ENCODE peak calls at places on chromosome 6, in five cellular contexts. L is iPS-NIHi11; Z is NCI-H1436; E is Ammon's horn; Y is stimulated activated CD4-positive, alpha-beta T cell treated with anti-CD3 and anti-CD28 coated beads, Interleukin-2, amount 100 ng/mL, for 4 hours. M is an unnamed sample.

GRCh38 chr6:18179770-18180393 is 24.7 kb downstream of the KDM1B start:
- DNase-seq in Y (no peak), Z (no peak), E (peak), L (no peak), M (peak)

GRCh38 chr6:75735491-75736186 is 13.4 kb upstream of the MYO6 start:
- DNase-seq in Y (no peak), Z (no peak), E (no peak), L (no peak), M (no peak)

GRCh38 chr6:101740631-101741030 is 347.1 kb downstream of the GRIK2 start:
- DNase-seq in E (no peak), Y (no peak), L (no peak), Z (no peak), M (no peak)

GRCh38 chr6:52985228-52985627 is 9.9 kb downstream of the GSTA4 start:
- DNase-seq in Y (no peak), L (no peak), E (no peak), Z (no peak), M (no peak)

GRCh38 chr6:20056350-20056992 is 155.8 kb downstream of the MBOAT1 start:
- DNase-seq in L (peak), Y (no peak), Z (peak), E (peak), M (peak)

GRCh38 chr6:41712651-41713103 is 22.7 kb downstream of the TFEB start:
- DNase-seq in L (peak), Z (no peak), Y (no peak), E (peak), M (peak)

GRCh38 chr6:84791233-84791632 is 26.8 kb upstream of the TBX18 start:
- DNase-seq in E (no peak), Y (no peak), Z (no peak), L (no peak), M (no peak)

GRCh38 chr6:37607949-37608348 is 89.7 kb downstream of the MDGA1 start:
- DNase-seq in E (no peak), L (peak), Z (no peak), Y (no peak), M (peak)

GRCh38 chr6:149699150-149699549 is 18.8 kb downstream of the LATS1 start:
- DNase-seq in Z (no peak), E (no peak), Y (no peak), L (no peak), M (no peak)

GRCh38 chr6:558089-558488 is 98.8 kb downstream of the HUS1B start:
- DNase-seq in L (no peak), E (no peak), Y (no peak), Z (no peak), M (no peak)

GRCh38 chr6:147974376-147974775 is 368.3 kb upstream of the SASH1 start:
- DNase-seq in E (peak), Y (no peak), Z (no peak), L (no peak), M (no peak)

GRCh38 chr6:80003841-80004198 is 629 bp upstream of the TTK start:
- DNase-seq in E (no peak), Z (peak), Y (no peak), L (no peak), M (no peak)

GRCh38 chr6:163759542-163759941 is 345.0 kb downstream of the QKI start:
- DNase-seq in Y (no peak), Z (no peak), E (no peak), L (no peak), M (no peak)

GRCh38 chr6:7201732-7202541 is 94.2 kb downstream of the RREB1 start:
- DNase-seq in E (peak), L (no peak), Z (no peak), Y (no peak), M (peak)

GRCh38 chr6:106383573-106383972 is 23.1 kb downstream of the CRYBG1 start:
- DNase-seq in Z (no peak), Y (no peak), L (no peak), E (no peak), M (no peak)

GRCh38 chr6:47300417-47300816 is 9.3 kb downstream of the TNFRSF21 start:
- DNase-seq in L (no peak), E (no peak), Y (no peak), Z (no peak), M (no peak)

GRCh38 chr6:106757722-106758467 is 128.5 kb downstream of the QRSL1 start:
- DNase-seq in Z (no peak), L (no peak), E (no peak), Y (no peak), M (no peak)

GRCh38 chr6:118902731-118903130 is 8.8 kb downstream of the ASF1A start:
- DNase-seq in L (no peak), Y (no peak), Z (no peak), E (no peak), M (no peak)

GRCh38 chr6:110217255-110217654 is 37.0 kb downstream of the CDC40 start:
- DNase-seq in L (no peak), E (no peak), Z (no peak), Y (peak), M (no peak)

GRCh38 chr6:112222111-112222726 is 32.1 kb downstream of the LAMA4 start:
- DNase-seq in Y (no peak), L (no peak), E (no peak), Z (no peak), M (no peak)

GRCh38 chr6:5208039-5208438 is 52.7 kb downstream of the LYRM4 start:
- DNase-seq in L (no peak), Y (no peak), Z (no peak), E (no peak), M (no peak)

GRCh38 chr6:170080828-170081368 is 210.0 kb downstream of the DLL1 start:
- DNase-seq in L (peak), E (peak), Z (no peak), Y (no peak), M (peak)

GRCh38 chr6:35258858-35259193 is 709 bp upstream of the ZNF76 start:
- DNase-seq in L (peak), Z (peak), E (no peak), Y (peak), M (no peak)

GRCh38 chr6:168799067-168799466 is 358.1 kb downstream of the SMOC2 start:
- DNase-seq in Z (no peak), L (no peak), E (no peak), Y (no peak), M (no peak)

GRCh38 chr6:159084493-159085091 is 39.8 kb upstream of the TAGAP start:
- DNase-seq in Z (no peak), E (no peak), L (no peak), Y (no peak), M (no peak)

GRCh38 chr6:156395276-156395675 is 381.9 kb upstream of the ARID1B start:
- DNase-seq in E (peak), Y (peak), L (no peak), Z (no peak), M (no peak)

GRCh38 chr6:109102762-109103161 is 7.5 kb downstream of the CEP57L1 start:
- DNase-seq in Y (no peak), L (no peak), Z (no peak), E (no peak), M (no peak)

GRCh38 chr6:14276667-14277404 is 159.3 kb downstream of the CD83 start:
- DNase-seq in L (no peak), E (peak), Y (peak), Z (no peak), M (peak)

GRCh38 chr6:44338228-44339122 is 4.0 kb upstream of the SPATS1 start:
- DNase-seq in Z (peak), Y (peak), L (peak), E (peak), M (peak)

GRCh38 chr6:167898673-167899311 is 72.1 kb downstream of the AFDN start:
- DNase-seq in Y (no peak), Z (peak), L (peak), E (no peak), M (no peak)

GRCh38 chr6:29200767-29201662 is 30.3 kb downstream of the OR2J2 start:
- DNase-seq in Y (no peak), L (no peak), E (no peak), Z (no peak), M (no peak)

GRCh38 chr6:30814137-30815084 is 69.9 kb upstream of the DDR1 start:
- DNase-seq in Y (peak), Z (no peak), E (no peak), L (no peak), M (no peak)

GRCh38 chr6:17945111-17945510 is 42.3 kb downstream of the KIF13A start:
- DNase-seq in E (no peak), Y (no peak), Z (no peak), L (no peak), M (no peak)

GRCh38 chr6:5943591-5943990 is 63.1 kb downstream of the NRN1 start:
- DNase-seq in Z (no peak), L (no peak), Y (no peak), E (no peak), M (no peak)

M was measured in globus pallidus.